ENCODE peak calls at places on chromosome 5, in eight cellular contexts. C, W, X, Y, S, D, T and G are unnamed samples.

GRCh38 chr5:178272591-178272990 is 40.0 kb upstream of the PHYKPL start:
- DNase-seq in C (no peak), W (no peak), X (peak; percentile 68), Y (no peak), S (no peak), D (no peak), T (no peak), G (no peak)

GRCh38 chr5:175003531-175003930 is 279.1 kb downstream of the MSX2 start:
- DNase-seq in C (no peak), W (no peak), X (no peak), Y (no peak), S (no peak), D (no peak), T (no peak), G (no peak)

GRCh38 chr5:95631991-95632675 is 12.2 kb downstream of the GPR150 start:
- DNase-seq in C (no peak), W (no peak), X (no peak), Y (no peak), S (no peak), D (no peak), T (no peak), G (peak; percentile 48)

GRCh38 chr5:107248065-107248695 is 422.6 kb downstream of the EFNA5 start:
- DNase-seq in C (peak; percentile 49), W (peak; percentile 49), X (no peak), Y (peak; percentile 80), S (peak; percentile 21), D (peak; percentile 22), T (no peak), G (no peak)

GRCh38 chr5:32355694-32356093 is 43.0 kb upstream of the MTMR12 start:
- DNase-seq in C (no peak), W (no peak), X (no peak), Y (no peak), S (no peak), D (no peak), T (no peak), G (no peak)

GRCh38 chr5:179128041-179128365 is 67.8 kb downstream of the ZNF354C start:
- DNase-seq in C (no peak), W (no peak), X (peak; percentile 49), Y (no peak), S (no peak), D (no peak), T (peak; percentile 36), G (no peak)

GRCh38 chr5:139391570-139392323 is 2.0 kb upstream of the MZB1 start:
- DNase-seq in C (no peak), W (no peak), X (no peak), Y (no peak), S (no peak), D (no peak), T (no peak), G (peak; percentile 52)

GRCh38 chr5:175823731-175824525 is 47.5 kb upstream of the CPLX2 start:
- DNase-seq in C (no peak), W (no peak), X (peak; percentile 10), Y (peak; percentile 19), S (no peak), D (no peak), T (no peak), G (no peak)

GRCh38 chr5:160847526-160848085 is 4.4 kb downstream of the ATP10B start:
- DNase-seq in C (no peak), W (no peak), X (no peak), Y (no peak), S (no peak), D (no peak), T (no peak), G (no peak)

GRCh38 chr5:64506567-64507321 is 929 bp downstream of the RGS7BP start:
- DNase-seq in C (no peak), W (peak; percentile 45), X (peak; percentile 81), Y (no peak), S (no peak), D (no peak), T (no peak), G (no peak)

GRCh38 chr5:113376640-113377039 is 58.1 kb downstream of the TSSK1B start:
- DNase-seq in C (no peak), W (no peak), X (no peak), Y (no peak), S (no peak), D (no peak), T (no peak), G (no peak)

GRCh38 chr5:74850016-74850415 is 16.2 kb downstream of the FAM169A start:
- DNase-seq in C (no peak), W (no peak), X (no peak), Y (no peak), S (no peak), D (no peak), T (no peak), G (no peak)

GRCh38 chr5:74848553-74849025 is 17.6 kb downstream of the FAM169A start:
- DNase-seq in C (no peak), W (no peak), X (no peak), Y (no peak), S (no peak), D (no peak), T (no peak), G (no peak)

GRCh38 chr5:74851684-74852353 is 14.4 kb downstream of the FAM169A start:
- DNase-seq in C (no peak), W (no peak), X (no peak), Y (no peak), S (no peak), D (no peak), T (no peak), G (no peak)

GRCh38 chr5:74853256-74853655 is 12.9 kb downstream of the FAM169A start:
- DNase-seq in C (no peak), W (no peak), X (no peak), Y (no peak), S (no peak), D (no peak), T (no peak), G (no peak)

DNA sequence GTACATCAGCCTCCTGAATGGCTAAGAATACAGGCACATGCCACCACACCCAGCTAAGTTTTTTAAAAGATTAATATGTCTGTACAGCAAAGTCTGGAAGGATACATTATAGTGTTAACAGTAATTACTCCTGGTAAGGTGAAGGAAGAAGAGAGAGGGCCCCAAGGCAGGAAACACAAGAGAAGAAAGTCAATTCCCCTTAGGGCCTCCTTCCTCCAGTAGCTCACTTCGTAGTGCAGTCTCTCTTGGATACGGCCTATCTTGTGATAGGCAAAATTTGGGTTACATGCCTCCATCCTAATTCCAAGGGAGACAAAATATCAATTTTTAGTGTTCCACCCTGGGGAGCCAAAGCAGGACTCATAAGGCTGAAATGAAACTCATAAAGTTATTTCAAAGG is 15.2 kb downstream of the FAM169A start:
- DNase-seq in C (no peak), W (no peak), X (no peak), Y (no peak), S (no peak), D (no peak), T (no peak), G (no peak)
- TF ChIP-seq CTCF in C (no peak), W (no peak), X (no peak), Y (no peak), S (no peak), D (no peak), T (no peak), G (no peak)

GRCh38 chr5:121993191-121993590 is 31.4 kb downstream of the SRFBP1 start:
- DNase-seq in C (no peak), W (no peak), X (no peak), Y (no peak), S (no peak), D (no peak), T (no peak), G (no peak)

GRCh38 chr5:121987685-121988073 is 25.9 kb downstream of the SRFBP1 start:
- DNase-seq in C (no peak), W (no peak), X (no peak), Y (no peak), S (no peak), D (no peak), T (no peak), G (no peak)

GRCh38 chr5:121987052-121987684 is 25.4 kb downstream of the SRFBP1 start:
- DNase-seq in C (no peak), W (no peak), X (no peak), Y (no peak), S (no peak), D (no peak), T (no peak), G (no peak)

GRCh38 chr5:121984250-121984649 is 22.5 kb downstream of the SRFBP1 start:
- DNase-seq in C (no peak), W (no peak), X (no peak), Y (no peak), S (no peak), D (no peak), T (no peak), G (no peak)

GRCh38 chr5:121988443-121988842 is 26.7 kb downstream of the SRFBP1 start:
- DNase-seq in C (no peak), W (no peak), X (no peak), Y (no peak), S (no peak), D (no peak), T (no peak), G (no peak)
- H3K4me3 ChIP-seq in C (no peak overlapping the region), W (no peak overlapping the region), X (no peak overlapping the region), Y (no peak overlapping the region), S (no peak overlapping the region), D (no peak overlapping the region), T (no peak overlapping the region), G (no peak overlapping the region)

GRCh38 chr5:66169534-66169933 is 25.4 kb downstream of the SREK1 start:
- DNase-seq in C (no peak), W (no peak), X (no peak), Y (no peak), S (no peak), D (no peak), T (no peak), G (peak; percentile 25)
- H3K36me3 ChIP-seq in C (peaks cover 2% of the 10 kb centered on the region), W (peaks cover 90% of the 10 kb centered on the region), X (peaks cover 15% of the 10 kb centered on the region), Y (peaks cover 57% of the 10 kb centered on the region), S (peaks cover 68% of the 10 kb centered on the region), D (peaks cover 64% of the 10 kb centered on the region), T (peaks cover 83% of the 10 kb centered on the region), G (peaks cover 2% of the 10 kb centered on the region)

GRCh38 chr5:81749186-81749561 is 1.7 kb downstream of the SSBP2 start:
- DNase-seq in C (no peak), W (no peak), X (no peak), Y (no peak), S (no peak), D (no peak), T (no peak), G (no peak)

GRCh38 chr5:81750308-81751008 is 439 bp downstream of the SSBP2 start:
- DNase-seq in C (no peak), W (no peak), X (no peak), Y (no peak), S (no peak), D (no peak), T (peak; percentile 67), G (peak; percentile 56)

GRCh38 chr5:81747030-81747429 is 3.9 kb downstream of the SSBP2 start:
- DNase-seq in C (no peak), W (no peak), X (no peak), Y (no peak), S (no peak), D (no peak), T (no peak), G (no peak)

GRCh38 chr5:81749562-81750307 is 1.2 kb downstream of the SSBP2 start:
- DNase-seq in C (peak; percentile 9), W (peak; percentile 61), X (peak; percentile 84), Y (peak; percentile 54), S (peak; percentile 27), D (no peak), T (peak; percentile 76), G (peak; percentile 89)

DNA sequence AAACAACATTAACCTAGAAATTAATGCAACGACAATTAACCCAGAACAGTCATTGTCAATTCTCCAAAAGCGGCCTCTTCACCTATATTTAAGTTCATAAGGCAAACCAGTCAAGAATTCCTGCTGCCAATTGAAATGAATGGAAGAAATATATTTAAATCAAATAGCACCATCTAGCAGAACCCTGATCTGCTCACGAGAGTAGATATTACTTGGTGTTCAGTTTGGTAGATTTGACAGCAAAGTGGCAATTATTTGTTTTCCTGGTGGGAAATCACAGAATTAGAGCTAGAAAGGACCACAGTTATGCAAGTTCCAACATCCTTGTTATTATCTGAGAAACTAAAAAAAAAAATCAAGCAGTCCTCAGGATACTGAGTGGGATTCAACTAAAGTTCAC is 2.3 kb downstream of the SSBP2 start:
- DNase-seq in C (no peak), W (no peak), X (no peak), Y (peak; percentile 48), S (no peak), D (no peak), T (no peak), G (no peak)
- TF ChIP-seq CTCF in C (no peak), W (no peak), X (no peak), Y (peak; percentile 48), S (no peak), D (no peak), T (no peak), G (no peak)